ENCODE peak calls at places on chromosomes 7 and 10, in eight cellular contexts. K, W, I, Q, Z, H, L and O are unnamed samples.

GRCh38 chr10:77533156-77533886 is 104.3 kb downstream of the KCNMA1 start:
- DNase-seq in K (no peak), W (no peak), I (no peak), Q (no peak), Z (no peak), H (no peak), L (no peak), O (no peak)

GRCh38 chr10:108861181-108861754 is 1062.0 kb downstream of the XPNPEP1 start:
- DNase-seq in K (no peak), W (no peak), I (no peak), Q (no peak), Z (no peak), H (no peak), L (no peak), O (no peak)

GRCh38 chr10:70887804-70888800 is at the start of gene PCBD1:
- DNase-seq in K (peak), W (peak), I (peak), Q (peak), Z (no peak), H (peak), L (peak), O (peak)

GRCh38 chr10:98748298-98748697 is 301.6 kb upstream of the HPS1 start:
- DNase-seq in K (peak), W (peak), I (peak), Q (peak), Z (no peak), H (peak), L (peak), O (peak)

GRCh38 chr7:113144839-113145238 is 26.5 kb upstream of the SMIM30 start:
- DNase-seq in K (no peak), W (no peak), I (no peak), Q (no peak), Z (no peak), H (peak), L (no peak), O (no peak)

GRCh38 chr7:47239034-47239433 is 342.9 kb downstream of the TNS3 start:
- DNase-seq in K (no peak), W (no peak), I (no peak), Q (no peak), Z (no peak), H (no peak), L (no peak), O (no peak)

GRCh38 chr7:158581440-158582088 is 6.1 kb downstream of the PTPRN2 start:
- DNase-seq in K (no peak), W (no peak), I (no peak), Q (no peak), Z (no peak), H (no peak), L (no peak), O (no peak)

GRCh38 chr10:8054498-8055407 is at the start of gene GATA3:
- DNase-seq in K (peak), W (peak), I (no peak), Q (peak), Z (no peak), H (peak), L (peak), O (peak)

GRCh38 chr10:96745950-96746349 is 25.6 kb upstream of the PIK3AP1 start:
- DNase-seq in K (no peak), W (no peak), I (no peak), Q (no peak), Z (no peak), H (no peak), L (no peak), O (no peak)

GRCh38 chr7:158285383-158285770 is 302.2 kb downstream of the PTPRN2 start:
- DNase-seq in K (no peak), W (no peak), I (no peak), Q (no peak), Z (no peak), H (no peak), L (no peak), O (peak)

GRCh38 chr10:113052076-113052830 is 102.2 kb downstream of the TCF7L2 start:
- DNase-seq in K (no peak), W (no peak), I (peak), Q (no peak), Z (no peak), H (no peak), L (peak), O (no peak)

GRCh38 chr7:66377045-66377444 is 171.9 kb downstream of the TPST1 start:
- DNase-seq in K (no peak), W (no peak), I (no peak), Q (no peak), Z (no peak), H (no peak), L (no peak), O (no peak)

DNA sequence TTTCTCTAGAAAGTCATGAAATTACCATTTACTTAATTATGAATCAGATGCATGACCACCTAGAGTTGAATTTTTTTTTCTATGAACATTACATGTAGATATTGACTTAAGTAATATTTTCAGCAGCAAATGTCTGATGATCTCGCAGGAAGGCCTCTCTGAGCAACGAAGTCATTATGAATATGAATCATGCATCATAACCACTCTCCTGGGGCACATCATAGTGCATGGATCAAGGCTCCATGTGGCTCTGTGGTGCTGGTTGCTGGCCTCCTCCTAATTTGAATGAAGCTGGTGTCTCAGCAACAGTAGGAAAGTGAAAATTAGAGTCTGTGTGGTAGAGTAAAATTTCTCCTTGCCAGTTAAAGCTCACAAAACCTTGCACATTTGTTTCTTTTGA is 121.4 kb upstream of the INHBA start:
- DNase-seq in K (no peak), W (peak), I (peak), Q (peak), Z (no peak), H (no peak), L (peak), O (no peak)
- H2AFZ ChIP-seq in K (no peak), W (no peak), I (peak), Q (no peak), Z (no peak), H (no peak), L (peak), O (no peak)

DNA sequence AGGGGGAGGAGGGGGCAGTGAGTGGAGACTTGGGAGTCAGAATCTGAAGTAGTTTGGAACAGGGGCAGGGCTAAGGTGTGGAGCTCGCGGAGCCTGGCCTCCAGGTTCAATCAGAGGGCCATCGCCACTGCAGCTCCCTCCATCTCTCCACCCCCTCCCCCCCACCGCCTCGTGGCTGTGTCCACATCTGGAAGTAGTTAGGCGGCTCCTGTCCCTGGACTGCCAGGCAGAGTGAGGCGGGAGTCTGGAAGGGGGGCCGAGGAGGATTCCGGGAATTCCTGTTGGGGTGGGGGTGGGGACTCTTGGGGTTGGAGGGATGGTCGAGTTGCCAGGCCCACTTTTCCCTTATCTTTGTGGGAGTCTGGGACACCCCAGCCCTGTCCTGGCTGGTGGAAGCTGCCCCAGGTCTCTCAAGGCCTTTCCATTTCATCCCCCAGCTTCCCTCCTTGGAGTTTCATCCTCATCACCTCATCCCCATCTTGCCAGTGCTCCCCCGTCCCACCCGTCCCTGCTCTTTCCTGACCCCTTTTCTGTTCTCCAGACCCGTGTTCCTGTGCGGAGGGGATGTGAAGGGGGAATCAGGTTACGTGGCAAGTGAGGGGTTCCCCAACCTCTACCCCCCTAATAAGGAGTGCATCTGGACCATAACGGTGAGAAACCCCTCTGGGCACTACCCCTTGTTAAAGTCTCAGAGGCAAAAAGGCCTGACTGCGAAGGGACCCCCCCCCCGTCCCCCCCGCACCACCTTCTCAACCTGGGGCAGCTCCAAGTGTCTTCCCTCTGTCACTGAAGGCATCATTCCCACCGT is 930 bp downstream of the PCOLCE start:
- DNase-seq in K (no peak), W (peak), I (peak), Q (no peak), Z (no peak), H (peak), L (peak), O (peak)
- H2AFZ ChIP-seq in K (peak), W (peak), I (no peak), Q (peak), Z (no peak), H (no peak), L (peak), O (no peak)

GRCh38 chr10:132554991-132555647 is 17.5 kb downstream of the INPP5A start:
- DNase-seq in K (no peak), W (no peak), I (no peak), Q (no peak), Z (no peak), H (no peak), L (no peak), O (no peak)

GRCh38 chr10:132554053-132554990 is 16.7 kb downstream of the INPP5A start:
- DNase-seq in K (no peak), W (no peak), I (no peak), Q (no peak), Z (no peak), H (no peak), L (no peak), O (no peak)

GRCh38 chr10:132556994-132557441 is 19.4 kb downstream of the INPP5A start:
- DNase-seq in K (no peak), W (no peak), I (no peak), Q (no peak), Z (no peak), H (no peak), L (no peak), O (no peak)

GRCh38 chr10:132557696-132558515 is 20.3 kb downstream of the INPP5A start:
- DNase-seq in K (no peak), W (no peak), I (no peak), Q (no peak), Z (no peak), H (no peak), L (no peak), O (no peak)

GRCh38 chr10:132555648-132556575 is 18.3 kb downstream of the INPP5A start:
- DNase-seq in K (no peak), W (no peak), I (no peak), Q (no peak), Z (no peak), H (no peak), L (no peak), O (no peak)
- H2AFZ ChIP-seq in K (no peak), W (no peak), I (no peak), Q (no peak), Z (no peak), H (no peak), L (no peak), O (no peak)

GRCh38 chr10:92688573-92688926 is 1.2 kb upstream of the HHEX start:
- DNase-seq in K (no peak), W (no peak), I (no peak), Q (no peak), Z (no peak), H (no peak), L (no peak), O (no peak)

GRCh38 chr10:92690211-92691041 is 671 bp downstream of the HHEX start:
- DNase-seq in K (peak), W (peak), I (peak), Q (peak), Z (no peak), H (peak), L (peak), O (peak)

GRCh38 chr10:92691042-92691590 is 1.4 kb downstream of the HHEX start:
- DNase-seq in K (no peak), W (no peak), I (no peak), Q (no peak), Z (no peak), H (peak), L (no peak), O (peak)

GRCh38 chr10:92688927-92689662 is 660 bp upstream of the HHEX start:
- DNase-seq in K (peak), W (peak), I (peak), Q (no peak), Z (no peak), H (peak), L (peak), O (peak)

GRCh38 chr10:92689663-92690210 is at the start of gene HHEX:
- DNase-seq in K (peak), W (peak), I (peak), Q (peak), Z (no peak), H (no peak), L (peak), O (peak)
- H2AFZ ChIP-seq in K (peak), W (peak), I (peak), Q (peak), Z (peak), H (peak), L (peak), O (no peak)

GRCh38 chr7:101890666-101891065 is 73.2 kb downstream of the CUX1 start:
- DNase-seq in K (no peak), W (no peak), I (no peak), Q (no peak), Z (no peak), H (no peak), L (no peak), O (no peak)
- H2AFZ ChIP-seq in K (no peak), W (no peak), I (no peak), Q (no peak), Z (no peak), H (no peak), L (no peak), O (no peak)

GRCh38 chr7:2999078-2999500 is 44.6 kb downstream of the CARD11 start:
- DNase-seq in K (no peak), W (no peak), I (no peak), Q (no peak), Z (no peak), H (no peak), L (no peak), O (no peak)

GRCh38 chr7:2997014-2997413 is 46.7 kb downstream of the CARD11 start:
- DNase-seq in K (no peak), W (no peak), I (no peak), Q (no peak), Z (no peak), H (no peak), L (no peak), O (no peak)

GRCh38 chr7:2993396-2993795 is 50.3 kb downstream of the CARD11 start:
- DNase-seq in K (no peak), W (no peak), I (no peak), Q (no peak), Z (no peak), H (no peak), L (no peak), O (no peak)

GRCh38 chr7:2993868-2994267 is 49.8 kb downstream of the CARD11 start:
- DNase-seq in K (no peak), W (no peak), I (no peak), Q (no peak), Z (no peak), H (peak), L (no peak), O (no peak)

DNA sequence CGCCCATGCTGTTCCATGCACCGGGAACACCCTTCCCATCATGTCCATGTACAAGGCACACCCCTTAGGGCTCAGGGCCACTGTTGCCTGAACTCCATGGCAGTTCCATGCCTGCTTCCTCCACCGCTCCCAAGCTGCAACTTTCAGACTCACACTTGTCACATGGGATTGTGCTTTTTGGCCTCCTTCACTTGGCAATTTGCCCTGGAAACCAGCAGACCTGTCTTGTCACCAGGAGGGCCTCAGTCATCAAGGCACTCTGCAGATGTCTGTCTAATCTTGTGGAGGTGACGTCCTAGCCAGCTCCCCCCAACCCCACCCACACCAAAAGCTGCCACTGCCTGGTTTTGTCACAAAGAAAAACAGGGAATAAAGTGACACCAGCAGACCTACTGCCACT is 47.5 kb downstream of the CARD11 start:
- DNase-seq in K (no peak), W (no peak), I (no peak), Q (no peak), Z (no peak), H (no peak), L (no peak), O (no peak)
- H2AFZ ChIP-seq in K (no peak), W (no peak), I (no peak), Q (no peak), Z (no peak), H (no peak), L (no peak), O (no peak)